ENCODE peak calls at places on chromosomes 4 and X, in four cellular contexts. H is EH, A is globus pallidus, I is BE2C. K is an unnamed sample.

GRCh38 chrX:153412746-153413720 is 1.8 kb downstream of the ZFP92 start:
- DNase-seq in H (peak), I (no peak), A (no peak), K (no peak)

GRCh38 chrX:24761306-24761705 is 67.6 kb downstream of the POLA1 start:
- DNase-seq in A (no peak), H (no peak), I (no peak), K (no peak)

GRCh38 chr4:126697748-126698147 is 935.0 kb upstream of the INTU start:
- DNase-seq in A (no peak), H (peak), I (no peak), K (no peak)

GRCh38 chrX:73841337-73841736 is 278.3 kb downstream of the CHIC1 start:
- DNase-seq in A (no peak), H (no peak), I (no peak), K (no peak)

GRCh38 chrX:114619874-114620273 is 36.0 kb downstream of the HTR2C start:
- DNase-seq in I (peak), A (no peak), H (peak), K (peak)

GRCh38 chr4:4673070-4673469 is 131.2 kb upstream of the STX18 start:
- DNase-seq in H (peak), I (peak), A (no peak), K (peak)

GRCh38 chrX:115940888-115941332 is 229.6 kb upstream of the AGTR2 start:
- DNase-seq in I (peak), H (no peak), A (peak), K (peak)

GRCh38 chr4:39814403-39815185 is 116.7 kb downstream of the UBE2K start:
- DNase-seq in A (no peak), I (no peak), H (peak), K (peak)

GRCh38 chrX:154300815-154301214 is 5.2 kb downstream of the TKTL1 start:
- DNase-seq in A (no peak), I (no peak), H (no peak), K (no peak)

GRCh38 chr4:1416948-1417260 is 10.7 kb upstream of the NKX1-1 start:
- DNase-seq in I (no peak), H (no peak), A (no peak), K (no peak)

GRCh38 chr4:17265139-17265538 is 246.8 kb downstream of the QDPR start:
- DNase-seq in I (no peak), A (no peak), H (no peak), K (no peak)

GRCh38 chr4:926538-926937 is 5.6 kb downstream of the GAK start:
- DNase-seq in A (no peak), H (no peak), I (no peak), K (peak)

GRCh38 chr4:180101348-180102083 is 2141.7 kb upstream of the TENM3 start:
- DNase-seq in I (no peak), H (no peak), A (no peak), K (no peak)

GRCh38 chrX:66918511-66918910 is 279.6 kb upstream of the EDA2R start:
- DNase-seq in A (no peak), H (no peak), I (no peak), K (no peak)

GRCh38 chrX:45322382-45322781 is 121.7 kb upstream of the DIPK2B start:
- DNase-seq in I (no peak), H (peak), A (peak), K (peak)